ENCODE peak calls at places on chromosomes 5 and 9, in five cellular contexts. P is ovary, G is MM.1S, M is neuronal stem cell, Y is sigmoid colon. V is an unnamed sample. For H3K9me3 and H3K4me1, the result is how much of the 10 kb centered on the place peaks cover.

GRCh38 chr5:82417776-82418607 is 139.8 kb upstream of the RPS23 start:
- DNase-seq in P (no peak), M (no peak), Y (no peak), G (no peak), V (peak)

GRCh38 chr9:87389936-87390335 is 107.7 kb upstream of the DAPK1 start:
- DNase-seq in P (no peak), Y (no peak), M (no peak), G (no peak), V (no peak)

GRCh38 chr5:146051678-146052077 is 53.7 kb downstream of the PLAC8L1 start:
- DNase-seq in G (no peak), P (no peak), Y (no peak), M (no peak), V (no peak)

GRCh38 chr9:35553670-35554543 is 51.2 kb upstream of the TESK1 start:
- DNase-seq in Y (peak), P (peak), G (peak), M (peak), V (no peak)

GRCh38 chr9:134517069-134517680 is 124.4 kb upstream of the COL5A1 start:
- DNase-seq in Y (no peak), P (no peak), M (no peak), G (no peak), V (peak)

GRCh38 chr9:70566743-70567142 is 152.3 kb upstream of the KLF9 start:
- DNase-seq in G (no peak), Y (no peak), P (no peak), M (no peak), V (no peak)

GRCh38 chr5:76690704-76691469 is 25.0 kb upstream of the F2R start:
- DNase-seq in Y (no peak), M (no peak), G (no peak), P (no peak), V (no peak)

GRCh38 chr5:157266286-157267007 is 524 bp downstream of the CYFIP2 start:
- DNase-seq in Y (no peak), G (peak), P (peak), M (peak), V (peak)

DNA sequence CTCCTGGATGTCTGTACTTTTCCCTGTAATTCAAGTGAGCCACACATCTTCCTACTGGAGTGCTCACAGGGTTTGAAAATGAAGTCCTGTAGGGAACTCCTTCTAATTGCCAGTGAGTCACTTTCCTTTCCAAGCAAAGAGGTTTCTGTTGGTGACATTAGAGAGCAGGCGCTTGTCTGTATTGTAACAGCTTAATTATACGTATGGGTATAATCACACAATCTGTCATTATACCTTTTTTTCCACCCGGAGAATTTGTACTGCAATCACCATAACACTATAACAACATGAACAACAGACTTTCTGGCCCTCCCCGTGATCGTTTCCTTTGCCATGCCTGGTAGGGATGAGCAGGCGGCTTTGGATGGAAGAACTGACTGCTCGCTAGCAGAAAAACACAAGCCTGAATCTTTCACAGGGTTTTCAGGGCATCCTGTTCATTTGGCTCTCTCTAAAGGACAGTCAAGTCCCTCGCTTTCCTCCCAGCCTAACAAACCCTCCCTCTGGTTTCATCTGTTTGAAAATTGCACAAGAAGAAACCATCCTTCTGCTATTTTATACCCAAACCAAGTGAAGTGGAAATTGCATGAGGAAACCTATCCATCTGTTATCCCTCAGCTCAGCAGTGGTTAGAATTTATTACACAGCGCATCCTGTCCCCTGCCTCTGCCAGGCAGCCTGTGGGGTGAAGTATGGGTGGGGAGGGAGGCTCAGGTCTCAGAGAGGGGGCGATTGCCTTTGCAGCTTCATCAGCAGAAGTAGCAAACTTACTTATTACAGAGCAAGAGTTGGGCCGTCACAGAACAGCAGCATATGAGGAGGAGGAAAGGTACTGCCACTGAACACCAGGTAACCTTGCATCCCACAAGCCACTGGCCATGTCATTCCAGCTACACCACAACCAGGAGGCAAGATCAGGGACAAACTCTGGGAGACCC is 307.0 kb upstream of the TLE4 start:
- DNase-seq in Y (no peak), P (no peak), G (no peak), M (no peak), V (no peak)
- H3K9me3 ChIP-seq in Y (under half), P (under half), G (under half), M (under half), V (under half)

DNA sequence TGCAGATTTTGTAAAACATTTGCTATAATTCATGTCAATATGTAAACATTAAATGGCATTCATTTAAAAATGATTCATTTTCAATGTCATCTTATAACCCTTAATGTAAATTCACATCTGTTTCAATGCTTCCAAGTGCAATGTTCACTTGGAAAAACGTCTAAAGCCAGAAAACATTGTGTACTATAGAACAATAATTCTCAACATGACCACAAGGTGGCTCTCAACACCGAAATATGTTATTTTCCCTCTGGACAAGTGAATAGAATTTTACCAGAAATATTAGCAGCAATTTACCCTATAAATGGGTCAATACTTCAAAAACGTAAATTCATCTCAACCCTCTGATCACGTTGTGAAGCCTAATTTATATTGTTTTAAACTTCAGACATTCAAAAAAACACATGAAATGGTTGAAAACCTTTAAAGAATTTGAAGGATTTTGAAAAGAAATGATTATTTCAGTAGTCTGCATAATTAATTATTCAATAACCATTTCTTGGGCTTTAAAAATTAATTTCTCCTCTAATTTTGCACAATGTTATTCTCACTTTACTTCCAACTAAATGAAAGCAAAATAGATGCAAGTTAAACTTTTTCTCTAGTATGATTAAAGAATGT is 11.0 kb downstream of the CDH10 start:
- DNase-seq in P (no peak), M (peak), Y (no peak), G (peak), V (no peak)
- H3K4me1 ChIP-seq in P (under half), M (under half), Y (under half), G (under half), V (under half)

DNA sequence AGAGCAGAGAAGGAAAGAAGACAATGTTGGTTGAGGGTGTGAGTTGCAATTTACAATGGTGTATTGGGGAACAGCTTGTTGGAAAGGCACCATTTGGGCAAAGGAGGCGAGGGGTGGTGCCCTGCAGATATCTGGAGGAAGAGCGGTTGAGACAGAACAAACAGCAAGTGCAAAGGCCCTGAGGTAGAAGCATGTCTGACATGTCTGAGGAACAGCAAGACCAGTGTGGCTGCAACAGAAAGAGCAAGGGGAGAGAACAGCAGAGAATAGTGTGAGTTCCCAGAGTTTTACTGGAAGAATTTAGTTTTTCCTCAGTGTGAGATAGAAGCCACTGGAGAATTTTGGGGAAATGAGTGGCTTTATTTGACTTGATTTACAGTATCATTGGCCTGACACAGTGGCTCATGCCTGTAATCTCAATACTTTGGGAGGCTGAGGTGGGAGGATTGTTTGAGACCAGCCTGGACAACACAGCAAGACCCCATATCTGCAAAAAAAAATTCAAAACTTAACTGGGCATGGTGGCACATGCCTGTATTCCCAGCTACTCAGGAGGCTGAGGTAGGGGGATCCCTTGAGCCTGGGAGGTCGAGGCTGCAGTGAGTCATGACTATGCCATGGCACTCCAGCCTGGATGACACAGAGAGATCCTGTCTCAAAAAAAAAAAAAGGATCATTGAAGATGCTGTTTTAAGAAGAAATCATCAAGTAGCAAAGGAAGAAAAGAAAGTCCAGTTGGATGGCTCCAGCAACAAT is 13.6 kb downstream of the CMBL start:
- DNase-seq in M (no peak), Y (no peak), P (no peak), G (no peak), V (no peak)
- H3K27ac ChIP-seq in M (no peak), Y (no peak), P (no peak), G (no peak), V (no peak)

GRCh38 chr9:118891213-118891612 is 478.0 kb downstream of the BRINP1 start:
- DNase-seq in Y (no peak), P (no peak), G (no peak), M (no peak), V (no peak)
- H3K9me3 ChIP-seq in Y (under half), P (under half), G (under half), M (under half), V (under half)

GRCh38 chr9:3954228-3954949 is 345.5 kb downstream of the GLIS3 start:
- DNase-seq in M (peak), G (no peak), P (no peak), Y (no peak), V (no peak)

GRCh38 chr9:3956081-3956701 is 343.7 kb downstream of the GLIS3 start:
- DNase-seq in Y (no peak), G (no peak), P (no peak), M (no peak), V (no peak)

GRCh38 chr9:3954950-3955670 is 344.8 kb downstream of the GLIS3 start:
- DNase-seq in G (no peak), P (peak), Y (no peak), M (no peak), V (no peak)

GRCh38 chr9:3960661-3961144 is 339.2 kb downstream of the GLIS3 start:
- DNase-seq in M (peak), G (no peak), Y (no peak), P (no peak), V (no peak)

DNA sequence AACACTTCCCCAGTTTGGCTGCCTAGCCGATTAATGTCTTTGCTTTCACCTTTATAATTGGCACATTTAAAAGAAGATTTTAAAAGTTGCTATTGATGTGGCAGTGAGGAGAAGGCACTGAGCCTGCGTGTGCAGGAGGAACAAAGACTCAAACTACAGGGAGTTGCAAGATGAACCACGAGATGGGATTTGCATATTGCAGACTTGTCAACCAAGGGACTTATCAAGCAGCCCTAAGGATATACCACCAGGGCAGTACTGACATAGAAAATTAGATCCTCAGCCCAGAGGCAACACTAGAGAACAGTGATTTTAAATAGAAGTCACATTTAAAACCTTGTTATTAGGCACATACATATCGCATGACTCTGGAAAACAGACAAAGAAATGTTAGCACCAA is 342.6 kb downstream of the GLIS3 start:
- DNase-seq in G (no peak), M (no peak), P (no peak), Y (no peak), V (no peak)
- H3K4me1 ChIP-seq in G (under half), M (under half), P (under half), Y (under half), V (under half)

GRCh38 chr5:54556136-54556535 is 38.6 kb downstream of the SNX18 start:
- DNase-seq in Y (no peak), M (no peak), G (no peak), P (no peak), V (no peak)
- H3K27ac ChIP-seq in Y (no peak), M (no peak), G (no peak), P (no peak), V (no peak)

DNA sequence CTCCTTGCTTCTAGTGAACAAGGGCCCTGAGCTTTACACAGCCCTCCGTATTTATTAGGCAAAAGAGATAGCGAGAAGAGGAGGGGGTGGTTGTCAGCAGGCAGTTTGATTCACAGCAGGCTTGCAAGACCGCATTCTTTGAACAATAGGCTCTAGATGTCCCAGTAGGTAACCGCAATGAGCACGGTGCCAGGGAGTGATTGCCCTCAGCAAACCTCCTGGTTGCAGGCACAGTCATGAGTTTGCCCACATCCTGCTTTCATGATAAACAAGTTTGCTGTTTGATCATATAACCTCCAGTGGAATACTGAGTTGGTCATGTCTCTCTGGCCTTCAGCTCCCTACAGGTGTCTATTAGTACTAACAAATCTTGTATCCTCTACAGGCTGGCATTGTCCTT is 66.1 kb downstream of the CACNA1B start:
- DNase-seq in Y (no peak), G (peak), P (no peak), M (no peak), V (no peak)
- H3K9me3 ChIP-seq in Y (under half), G (under half), P (under half), M (under half), V (under half)

GRCh38 chr5:172833691-172834569 is at the start of gene ERGIC1:
- DNase-seq in G (peak), M (peak), Y (peak), P (peak), V (peak)

GRCh38 chr5:172833372-172833690 is 720 bp upstream of the ERGIC1 start:
- DNase-seq in M (no peak), Y (no peak), P (no peak), G (no peak), V (no peak)

GRCh38 chr5:172832383-172833315 is 1.4 kb upstream of the ERGIC1 start:
- DNase-seq in G (no peak), P (no peak), Y (no peak), M (no peak), V (no peak)

GRCh38 chr5:172835246-172836030 is 1.4 kb downstream of the ERGIC1 start:
- DNase-seq in G (peak), M (no peak), Y (no peak), P (no peak), V (no peak)

DNA sequence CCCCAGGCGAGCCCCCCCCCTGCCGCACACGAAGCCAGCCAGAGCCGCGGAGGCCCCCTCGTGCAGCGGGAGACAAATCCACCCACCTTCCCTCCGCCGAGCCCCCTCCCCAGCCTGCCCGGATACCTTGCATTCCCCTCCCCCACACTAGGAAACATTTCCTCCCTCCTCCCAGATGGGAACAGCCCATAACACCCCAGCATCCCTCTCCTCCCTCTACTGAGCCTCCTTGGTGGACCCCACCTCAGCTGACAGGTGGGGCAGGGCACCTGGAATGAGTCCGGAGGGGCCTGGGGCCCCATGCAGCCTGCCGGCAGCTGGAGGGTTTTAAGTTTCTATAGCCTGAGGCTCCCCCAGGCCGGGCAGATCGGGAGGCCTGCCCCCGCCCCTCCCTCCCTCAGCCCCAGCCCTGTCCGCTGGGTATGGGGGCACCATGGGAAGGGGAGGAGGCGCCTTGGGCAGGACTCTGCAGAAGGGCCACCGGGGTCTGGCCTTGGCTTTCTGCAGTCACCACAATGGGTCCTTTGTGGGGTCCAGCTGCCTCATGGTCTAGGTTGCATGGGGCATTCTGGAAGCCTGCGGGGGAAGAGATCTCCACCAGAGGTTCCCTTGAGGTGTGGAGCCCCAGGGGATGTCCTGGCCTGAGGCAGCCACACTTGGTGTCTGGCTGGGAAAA is 657 bp downstream of the ERGIC1 start:
- DNase-seq in M (no peak), P (peak), Y (peak), G (no peak), V (no peak)
- H3K4me1 ChIP-seq in M (under half), P (under half), Y (half or more), G (under half), V (under half)

V was measured in upper lobe of right lung.